ENCODE peak calls at places on chromosomes 6 and 20, in six cellular contexts. E is germinal center, B is NCI-H774, X is astrocyte of the spinal cord, W is EL, U is sciatic nerve. C is an unnamed sample.

GRCh38 chr20:13851279-13851678 is 66.5 kb downstream of the NDUFAF5 start:
- DNase-seq in W (no peak), U (no peak), B (no peak), E (no peak), X (no peak), C (no peak)

GRCh38 chr6:14216931-14217684 is 99.5 kb downstream of the CD83 start:
- DNase-seq in W (peak), E (no peak), U (no peak), X (peak), B (no peak), C (no peak)

GRCh38 chr6:30007132-30007764 is 53.8 kb upstream of the POLR1H start:
- DNase-seq in E (no peak), X (no peak), U (no peak), B (no peak), W (no peak), C (no peak)

GRCh38 chr20:31919756-31920155 is 32.1 kb downstream of the PDRG1 start:
- DNase-seq in B (no peak), W (no peak), X (no peak), U (peak), E (no peak), C (no peak)

GRCh38 chr20:7257719-7258466 is 490.4 kb downstream of the BMP2 start:
- DNase-seq in X (no peak), U (no peak), B (no peak), E (no peak), W (no peak), C (no peak)

GRCh38 chr20:4122931-4123330 is 107.6 kb upstream of the RNF24 start:
- DNase-seq in X (no peak), U (no peak), E (no peak), W (no peak), B (no peak), C (no peak)

GRCh38 chr6:139142267-139142666 is 7.4 kb downstream of the HECA start:
- DNase-seq in B (no peak), X (no peak), W (no peak), E (no peak), U (no peak), C (no peak)

GRCh38 chr6:157989541-157990289 is 8.1 kb downstream of the SYNJ2 start:
- DNase-seq in B (peak), U (peak), W (peak), X (peak), E (no peak), C (no peak)

GRCh38 chr20:49592120-49592519 is 24.2 kb upstream of the PTGIS start:
- DNase-seq in B (no peak), U (no peak), X (no peak), W (no peak), E (no peak), C (no peak)

GRCh38 chr6:16163535-16164300 is 34.8 kb downstream of the MYLIP start:
- DNase-seq in B (no peak), W (peak), E (no peak), U (no peak), X (no peak), C (no peak)

GRCh38 chr6:158744986-158745430 is 74.2 kb downstream of the EZR start:
- DNase-seq in U (no peak), X (no peak), W (no peak), E (no peak), B (no peak), C (no peak)

GRCh38 chr6:149455028-149455732 is 29.6 kb downstream of the ZC3H12D start:
- DNase-seq in U (no peak), W (no peak), B (no peak), E (no peak), X (no peak), C (no peak)

GRCh38 chr6:158043586-158044524 is 62.2 kb downstream of the SYNJ2 start:
- DNase-seq in B (no peak), E (no peak), X (no peak), U (no peak), W (no peak), C (no peak)